ENCODE peak calls at places on chromosomes 16 and 17, in five cellular contexts. O is H1, N is K562, M is SK-N-SH, C is GM12878. H is an unnamed sample.
A peak's percentile ranks its signal among the peaks of the same experiment; 100 is the strongest.

GRCh38 chr17:33667052-33667509 is 374.0 kb upstream of the ASIC2 start:
- DNase-seq in O (no peak), N (peak; percentile 17), M (no peak), C (peak; percentile 48), H (no peak)

GRCh38 chr17:11986939-11987329 is 10.3 kb downstream of the ZNF18 start:
- DNase-seq in O (no peak), N (peak; percentile 12), M (peak; percentile 41), C (no peak), H (peak; percentile 32)

GRCh38 chr17:79777166-79777843 is 643 bp upstream of the CBX2 start:
- DNase-seq in O (peak; percentile 87), N (no peak), M (no peak), C (no peak), H (peak; percentile 29)

GRCh38 chr17:3475812-3476686 is at the start of gene ASPA:
- DNase-seq in O (no peak), N (no peak), M (no peak), C (no peak), H (no peak)

GRCh38 chr17:72804949-72805348 is 287.5 kb downstream of the SLC39A11 start:
- DNase-seq in O (no peak), N (no peak), M (no peak), C (no peak), H (no peak)

GRCh38 chr17:56319531-56319930 is 166.3 kb downstream of the ANKFN1 start:
- DNase-seq in O (no peak), N (peak; percentile 17), M (peak; percentile 33), C (peak; percentile 2), H (peak; percentile 55)

GRCh38 chr16:1237990-1238389 is 2.5 kb upstream of the TPSAB1 start:
- DNase-seq in O (no peak), N (no peak), M (no peak), C (peak; percentile 4), H (no peak)

GRCh38 chr17:73952498-73953205 is 250.8 kb upstream of the RPL38 start:
- DNase-seq in O (peak; percentile 73), N (peak; percentile 50), M (peak; percentile 97), C (no peak), H (no peak)

GRCh38 chr16:56423584-56424403 is 1.6 kb downstream of the AMFR start:
- DNase-seq in O (no peak), N (no peak), M (peak; percentile 11), C (peak; percentile 21), H (no peak)

GRCh38 chr17:28902819-28903545 is at the start of gene DHRS13:
- DNase-seq in O (peak; percentile 97), N (peak; percentile 95), M (peak; percentile 99), C (peak; percentile 81), H (peak; percentile 91)

GRCh38 chr16:4314532-4315184 is 1.2 kb upstream of the GLIS2 start:
- DNase-seq in O (peak; percentile 66), N (no peak), M (peak; percentile 68), C (no peak), H (peak; percentile 70)

GRCh38 chr17:80146121-80147034 is 550 bp downstream of the EIF4A3 start:
- DNase-seq in O (no peak), N (peak; percentile 69), M (peak; percentile 79), C (no peak), H (no peak)

GRCh38 chr17:81483085-81483861 is 29.3 kb downstream of the ACTG1 start:
- DNase-seq in O (peak; percentile 57), N (no peak), M (no peak), C (no peak), H (no peak)

GRCh38 chr16:2088192-2088631 is 40.4 kb downstream of the TSC2 start:
- DNase-seq in O (no peak), N (no peak), M (no peak), C (no peak), H (no peak)

DNA sequence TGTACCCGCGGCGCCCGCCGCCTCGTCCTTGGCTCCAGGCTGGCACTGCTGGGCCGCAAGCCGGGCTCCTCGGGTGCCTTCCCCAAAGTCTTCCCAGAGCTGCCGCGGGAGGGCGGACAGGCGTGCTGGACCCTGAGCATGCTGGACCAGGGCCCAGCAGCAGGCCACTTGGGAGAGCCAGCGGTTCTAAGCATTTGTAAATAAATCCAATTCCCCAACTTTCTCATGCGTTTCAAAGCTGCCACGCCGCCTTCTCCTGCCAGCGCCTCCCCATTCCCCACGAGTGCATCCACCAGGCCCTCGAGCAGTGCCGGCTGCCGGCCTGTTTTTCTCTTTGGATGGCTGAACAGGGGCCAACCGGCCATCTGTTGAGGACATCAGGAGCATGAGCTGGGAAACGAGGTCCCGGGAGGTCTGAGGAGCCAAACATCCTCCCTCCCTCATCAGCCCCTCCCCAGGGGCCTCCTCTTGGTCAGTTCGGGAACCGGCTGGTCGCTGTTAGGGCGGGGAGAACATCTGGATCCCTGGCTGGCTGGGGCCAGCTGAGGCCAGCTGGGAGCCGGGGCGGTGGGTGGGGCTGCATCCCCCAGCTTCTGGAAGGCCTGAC is 20.6 kb upstream of the PABPN1L start:
- DNase-seq in O (no peak), N (no peak), M (no peak), C (no peak), H (no peak)
- H3K9ac ChIP-seq in O (no peak overlapping the region), N (no peak overlapping the region), M (no peak overlapping the region), C (no peak overlapping the region), H (no peak overlapping the region)

GRCh38 chr16:28981517-28981916 is 3.3 kb upstream of the LAT start:
- DNase-seq in O (peak; percentile 90), N (peak; percentile 81), M (peak; percentile 72), C (no peak), H (no peak)
- TF ChIP-seq CTCF in O (peak; percentile 85), N (peak; percentile 88), M (peak; percentile 57), C (peak; percentile 82), H (peak; percentile 80)

GRCh38 chr16:49858200-49859129 is 2.6 kb upstream of the ZNF423 start:
- DNase-seq in O (peak; percentile 73), N (peak; percentile 45), M (peak; percentile 82), C (no peak), H (no peak)
- TF ChIP-seq YY1 in O (no peak), N (no peak), M (no peak), C (no peak), H (no peak)

GRCh38 chr17:19302791-19303233 is 59.7 kb downstream of the B9D1 start:
- DNase-seq in O (no peak), N (no peak), M (no peak), C (no peak), H (no peak)
- H3K9ac ChIP-seq in O (no peak overlapping the region), N (no peak overlapping the region), M (no peak overlapping the region), C (no peak overlapping the region), H (no peak overlapping the region)

GRCh38 chr16:22625948-22626347 is 115.3 kb downstream of the NPIPB5 start:
- DNase-seq in O (no peak), N (no peak), M (no peak), C (no peak), H (no peak)
- TF ChIP-seq CTCF in O (no peak), N (no peak), M (no peak), C (no peak), H (no peak)

DNA sequence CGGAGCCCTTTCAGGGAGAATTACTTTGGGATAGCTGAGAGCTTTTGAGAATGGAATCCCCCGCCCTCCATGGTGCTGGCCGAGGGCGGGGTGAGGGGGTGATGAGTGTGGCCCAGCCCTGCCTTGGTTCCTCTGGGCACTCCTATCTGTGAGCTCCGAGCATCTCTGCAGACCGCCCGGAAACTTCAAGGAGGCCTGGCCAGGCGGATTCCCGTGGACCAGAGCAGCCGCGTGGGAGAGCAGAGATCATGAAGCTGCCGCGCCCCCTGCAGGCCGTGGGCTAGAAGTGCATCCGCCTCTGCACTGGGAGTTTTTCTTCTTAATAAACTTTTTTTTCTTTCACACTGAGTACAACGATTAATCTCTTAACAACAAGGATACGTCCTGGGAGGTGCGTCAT is 392.9 kb upstream of the EEF2KMT start:
- DNase-seq in O (peak; percentile 85), N (peak; percentile 75), M (peak; percentile 70), C (no peak), H (peak; percentile 15)
- TF ChIP-seq YY1 in O (no peak), N (no peak), M (no peak), C (no peak), H (no peak)

GRCh38 chr17:39165844-39166349 is at the start of gene ARL5C:
- DNase-seq in O (no peak), N (no peak), M (no peak), C (no peak), H (no peak)
- H3K9ac ChIP-seq in O (no peak within 1 kb of the TSS), N (no peak within 1 kb of the TSS), M (peak within 1 kb of the TSS; percentile 23), C (peak within 1 kb of the TSS; percentile 70), H (no peak within 1 kb of the TSS)

GRCh38 chr16:68592466-68593337 is 52.4 kb upstream of the CDH3 start:
- DNase-seq in O (no peak), N (no peak), M (no peak), C (no peak), H (no peak)
- TF ChIP-seq CTCF in O (no peak), N (peak; percentile 35), M (peak; percentile 32), C (peak; percentile 18), H (no peak)

H was measured in HCT116.